ENCODE peak calls at places on chromosomes 16 and 17, in four cellular contexts. One of them, this sample, is unnamed.

GRCh38 chr16:17327671-17328335 is 143.0 kb downstream of the XYLT1 start:
- DNase-seq in K562: no peak
- DNase-seq in A549: no peak
- DNase-seq in lower leg skin: no peak
- DNase-seq in this sample: no peak

GRCh38 chr16:51146256-51146924 is 4.7 kb downstream of the SALL1 start:
- DNase-seq in lower leg skin: no peak
- DNase-seq in A549: no peak
- DNase-seq in K562: no peak
- DNase-seq in this sample: no peak

GRCh38 chr16:81740163-81740562 is 38.9 kb upstream of the PLCG2 start:
- DNase-seq in K562: no peak
- DNase-seq in A549: no peak
- DNase-seq in lower leg skin: no peak
- DNase-seq in this sample: no peak

GRCh38 chr16:30660424-30661251 is 2.4 kb downstream of the FBRS start:
- DNase-seq in A549: no peak
- DNase-seq in lower leg skin: no peak
- DNase-seq in K562: no peak
- DNase-seq in this sample: no peak

GRCh38 chr17:60506312-60506711 is 19.7 kb downstream of the APPBP2 start:
- DNase-seq in A549: no peak
- DNase-seq in lower leg skin: no peak
- DNase-seq in K562: peak
- DNase-seq in this sample: peak

GRCh38 chr17:81170727-81171494 is 4.9 kb upstream of the AATK start:
- DNase-seq in A549: no peak
- DNase-seq in lower leg skin: no peak
- DNase-seq in K562: no peak
- DNase-seq in this sample: no peak

GRCh38 chr17:41800601-41801373 is 11.0 kb downstream of the P3H4 start:
- DNase-seq in lower leg skin: peak
- DNase-seq in K562: peak
- DNase-seq in A549: peak
- DNase-seq in this sample: no peak

GRCh38 chr17:7989781-7990655 is 12.4 kb upstream of the GUCY2D start:
- DNase-seq in A549: peak
- DNase-seq in lower leg skin: peak
- DNase-seq in K562: peak
- DNase-seq in this sample: peak

GRCh38 chr16:4360538-4361021 is 9.5 kb upstream of the PAM16 start:
- DNase-seq in lower leg skin: no peak
- DNase-seq in K562: peak
- DNase-seq in A549: no peak
- DNase-seq in this sample: no peak

GRCh38 chr17:62653002-62653830 is 25.7 kb downstream of the MRC2 start:
- DNase-seq in A549: peak
- DNase-seq in lower leg skin: peak
- DNase-seq in K562: peak
- DNase-seq in this sample: peak

GRCh38 chr16:16871196-16871595 is 492.3 kb downstream of the NPIPA7 start:
- DNase-seq in K562: no peak
- DNase-seq in lower leg skin: no peak
- DNase-seq in A549: no peak
- DNase-seq in this sample: no peak

GRCh38 chr16:17058471-17058870 is 412.3 kb downstream of the XYLT1 start:
- DNase-seq in lower leg skin: no peak
- DNase-seq in A549: no peak
- DNase-seq in K562: no peak
- DNase-seq in this sample: no peak

GRCh38 chr17:76467366-76467765 is at the start of gene AANAT:
- DNase-seq in A549: no peak
- DNase-seq in lower leg skin: no peak
- DNase-seq in K562: no peak
- DNase-seq in this sample: no peak

GRCh38 chr16:17335826-17336492 is 134.8 kb downstream of the XYLT1 start:
- DNase-seq in lower leg skin: peak
- DNase-seq in K562: no peak
- DNase-seq in A549: no peak
- DNase-seq in this sample: no peak

GRCh38 chr16:75810998-75811634 is 84.8 kb upstream of the CPHXL start:
- DNase-seq in A549: no peak
- DNase-seq in K562: no peak
- DNase-seq in lower leg skin: no peak
- DNase-seq in this sample: no peak

DNA sequence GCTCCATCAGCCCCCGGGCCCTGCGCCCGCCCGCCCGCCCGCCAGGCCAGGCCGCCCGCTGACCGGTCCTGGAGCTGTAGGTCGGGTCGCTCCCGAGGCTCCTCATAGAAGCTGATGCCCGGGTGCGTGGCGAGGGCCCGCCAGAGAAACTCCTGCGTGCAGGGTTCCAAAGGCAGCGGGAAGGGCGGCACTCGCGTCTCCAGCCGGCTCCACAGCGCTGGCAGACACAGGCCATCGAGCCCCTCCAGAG is 181 bp downstream of the GTF3C1 start:
- DNase-seq in lower leg skin: no peak
- DNase-seq in K562: no peak
- DNase-seq in A549: no peak
- DNase-seq in this sample: no peak
- TF ChIP-seq POLR2A in lower leg skin: no peak
- TF ChIP-seq POLR2A in K562: no peak
- TF ChIP-seq POLR2A in A549: no peak
- TF ChIP-seq POLR2A in this sample: no peak

GRCh38 chr17:74116087-74116717 is 87.3 kb upstream of the RPL38 start:
- DNase-seq in lower leg skin: no peak
- DNase-seq in K562: no peak
- DNase-seq in A549: no peak
- DNase-seq in this sample: peak

GRCh38 chr17:74114881-74115470 is 88.5 kb upstream of the RPL38 start:
- DNase-seq in K562: no peak
- DNase-seq in A549: no peak
- DNase-seq in lower leg skin: no peak
- DNase-seq in this sample: no peak

GRCh38 chr17:74115586-74115985 is 87.9 kb upstream of the RPL38 start:
- DNase-seq in A549: no peak
- DNase-seq in K562: no peak
- DNase-seq in lower leg skin: no peak
- DNase-seq in this sample: no peak

GRCh38 chr17:74113326-74113725 is 90.2 kb upstream of the RPL38 start:
- DNase-seq in A549: no peak
- DNase-seq in K562: no peak
- DNase-seq in lower leg skin: no peak
- DNase-seq in this sample: no peak

GRCh38 chr17:74113952-74114351 is 89.5 kb upstream of the RPL38 start:
- DNase-seq in K562: no peak
- DNase-seq in A549: no peak
- DNase-seq in lower leg skin: no peak
- DNase-seq in this sample: no peak
- TF ChIP-seq POLR2A in K562: no peak
- TF ChIP-seq POLR2A in A549: no peak
- TF ChIP-seq POLR2A in lower leg skin: no peak
- TF ChIP-seq POLR2A in this sample: no peak

DNA sequence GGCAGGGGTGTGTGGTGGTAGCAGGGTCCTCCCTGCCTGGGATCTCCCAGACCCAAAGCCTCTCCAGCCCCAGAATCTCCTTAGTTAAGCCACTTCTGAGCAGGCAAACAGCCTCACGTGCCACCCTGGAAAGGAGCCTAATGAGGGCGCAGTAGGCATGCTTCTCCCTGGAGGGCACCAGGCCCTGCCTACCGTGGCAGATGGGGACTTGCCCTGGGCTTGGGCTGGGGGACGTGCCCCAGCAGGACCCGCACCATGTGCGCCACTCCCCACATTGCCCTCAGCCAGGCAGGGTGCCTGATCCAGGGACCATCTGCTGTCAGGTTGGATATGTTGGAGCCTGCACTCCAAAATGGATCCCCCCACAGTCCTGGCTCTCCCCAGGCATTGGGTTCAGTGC is 14.2 kb downstream of the FAM83G start:
- DNase-seq in K562: no peak
- DNase-seq in lower leg skin: no peak
- DNase-seq in A549: no peak
- DNase-seq in this sample: no peak
- TF ChIP-seq POLR2A in K562: no peak
- TF ChIP-seq POLR2A in lower leg skin: no peak
- TF ChIP-seq POLR2A in A549: no peak
- TF ChIP-seq POLR2A in this sample: no peak

DNA sequence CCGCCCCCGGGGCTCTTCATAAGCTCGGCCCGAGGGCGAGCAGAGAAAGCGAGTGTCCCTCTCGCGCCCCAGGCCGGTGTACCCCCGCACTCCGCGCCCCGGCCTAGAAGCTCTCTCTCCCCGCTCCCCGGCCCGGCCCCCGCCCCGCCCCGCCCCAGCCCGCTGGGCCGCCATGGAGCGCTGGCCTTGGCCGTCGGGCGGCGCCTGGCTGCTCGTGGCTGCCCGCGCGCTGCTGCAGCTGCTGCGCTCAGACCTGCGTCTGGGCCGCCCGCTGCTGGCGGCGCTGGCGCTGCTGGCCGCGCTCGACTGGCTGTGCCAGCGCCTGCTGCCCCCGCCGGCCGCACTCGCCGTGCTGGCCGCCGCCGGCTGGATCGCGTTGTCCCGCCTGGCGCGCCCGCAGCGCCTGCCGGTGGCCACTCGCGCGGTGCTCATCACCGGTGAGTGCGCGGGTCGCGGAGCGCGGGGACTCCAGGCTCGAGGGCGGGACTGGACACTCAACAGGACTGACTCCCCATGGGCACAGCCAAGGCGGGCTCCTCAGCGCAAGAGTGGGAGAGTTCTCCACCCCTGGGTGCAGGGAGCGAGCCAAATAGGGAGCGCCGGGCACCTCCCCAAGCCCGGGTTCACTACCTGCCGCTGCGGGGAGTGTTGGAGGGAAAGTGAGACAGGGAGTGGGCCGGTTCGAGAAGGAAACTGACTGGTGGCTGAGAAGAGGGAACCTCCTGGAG is at the start of gene HSD11B2:
- DNase-seq in K562: peak
- DNase-seq in lower leg skin: peak
- DNase-seq in A549: peak
- DNase-seq in this sample: peak
- TF ChIP-seq POLR2A in K562: no peak
- TF ChIP-seq POLR2A in lower leg skin: no peak
- TF ChIP-seq POLR2A in A549: no peak
- TF ChIP-seq POLR2A in this sample: no peak

GRCh38 chr17:16439303-16439791 is 24.0 kb downstream of the TRPV2 start:
- DNase-seq in K562: no peak
- DNase-seq in A549: no peak
- DNase-seq in lower leg skin: no peak
- DNase-seq in this sample: no peak

GRCh38 chr17:16438173-16438556 is 22.8 kb downstream of the TRPV2 start:
- DNase-seq in A549: no peak
- DNase-seq in K562: no peak
- DNase-seq in lower leg skin: no peak
- DNase-seq in this sample: no peak

GRCh38 chr17:16438557-16439302 is 23.4 kb downstream of the TRPV2 start:
- DNase-seq in K562: peak
- DNase-seq in A549: peak
- DNase-seq in lower leg skin: peak
- DNase-seq in this sample: peak

GRCh38 chr17:16440814-16441629 is 25.7 kb downstream of the TRPV2 start:
- DNase-seq in K562: no peak
- DNase-seq in A549: no peak
- DNase-seq in lower leg skin: no peak
- DNase-seq in this sample: no peak

DNA sequence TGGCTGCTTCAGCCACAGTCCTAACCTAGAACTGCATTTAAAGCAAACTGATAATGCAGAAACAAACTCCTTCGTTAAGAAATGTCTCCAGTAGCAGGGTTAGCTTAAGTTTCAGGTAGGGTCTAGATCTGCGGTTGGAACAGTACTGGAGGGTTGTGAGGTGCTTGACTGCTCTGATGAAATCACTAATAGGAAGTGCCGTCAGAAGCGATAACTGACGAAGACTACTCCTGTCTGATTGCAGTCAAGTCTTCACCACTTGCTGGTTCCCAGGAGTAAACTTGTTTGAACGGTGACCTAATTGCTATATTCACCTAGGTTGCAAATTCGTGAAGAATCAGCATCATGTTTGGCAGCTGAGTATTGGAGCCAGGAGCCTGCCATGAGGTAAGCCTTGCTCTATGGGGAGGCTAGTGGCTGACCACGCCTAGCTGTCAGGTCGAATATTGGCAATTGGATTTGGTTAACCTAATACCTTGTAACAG is 24.5 kb downstream of the TRPV2 start:
- DNase-seq in lower leg skin: no peak
- DNase-seq in A549: no peak
- DNase-seq in K562: no peak
- DNase-seq in this sample: no peak
- TF ChIP-seq POLR2A in lower leg skin: no peak
- TF ChIP-seq POLR2A in A549: no peak
- TF ChIP-seq POLR2A in K562: peak
- TF ChIP-seq POLR2A in this sample: no peak

GRCh38 chr16:1826691-1827573 is at the start of the genes FAHD1 and HAGH:
- DNase-seq in A549: peak
- DNase-seq in K562: peak
- DNase-seq in lower leg skin: peak
- DNase-seq in this sample: peak
- TF ChIP-seq POLR2A in A549: peak
- TF ChIP-seq POLR2A in K562: peak
- TF ChIP-seq POLR2A in lower leg skin: no peak
- TF ChIP-seq POLR2A in this sample: peak

DNA sequence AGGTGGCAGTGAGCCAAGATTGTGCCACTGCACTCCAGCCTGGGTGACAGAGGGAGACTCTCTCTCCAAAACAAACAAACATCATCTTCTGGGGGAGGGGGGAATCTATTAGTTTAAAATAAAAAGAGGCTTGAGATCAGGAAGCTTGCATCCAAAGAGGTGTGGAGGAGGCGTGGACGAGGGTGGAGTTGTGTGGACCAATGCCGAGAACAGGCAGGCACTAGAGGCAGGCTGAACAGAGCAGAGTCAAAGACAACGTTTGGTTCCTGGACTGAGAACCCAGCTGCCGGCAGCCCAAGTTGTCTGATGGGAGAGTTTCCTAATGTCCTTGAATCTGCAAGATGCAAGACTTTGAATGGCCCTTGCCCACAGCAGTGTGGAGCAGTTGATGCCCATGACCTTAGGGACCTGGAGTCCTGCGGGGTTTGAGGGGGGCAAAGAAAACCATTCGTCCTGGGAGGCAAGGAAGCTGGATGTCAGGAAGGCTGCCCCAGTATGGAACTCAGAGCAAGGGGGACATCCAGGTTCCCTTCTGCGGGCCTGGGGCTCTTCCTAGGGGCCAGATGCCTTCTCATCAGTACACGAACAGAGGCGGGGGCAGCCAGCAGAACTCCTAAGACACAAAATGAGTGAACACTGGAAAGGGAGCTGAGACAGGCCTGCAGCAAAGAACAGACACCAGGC is 9.2 kb downstream of the TBC1D16 start:
- DNase-seq in K562: no peak
- DNase-seq in A549: no peak
- DNase-seq in lower leg skin: no peak
- DNase-seq in this sample: no peak
- TF ChIP-seq POLR2A in K562: no peak
- TF ChIP-seq POLR2A in A549: no peak
- TF ChIP-seq POLR2A in lower leg skin: no peak
- TF ChIP-seq POLR2A in this sample: no peak

This sample was measured in H54.